ENCODE peak calls at places on chromosome 18, in five cellular contexts. Y, V, C, S and E are unnamed samples.
A peak's percentile ranks its signal among the peaks of the same experiment; 100 is the strongest.

GRCh38 chr18:41714872-41715271 is 240.2 kb upstream of the PIK3C3 start:
- DNase-seq in Y (no peak), V (no peak), C (no peak), S (no peak), E (no peak)

GRCh38 chr18:23673725-23674124 is 11.0 kb upstream of the ANKRD29 start:
- DNase-seq in Y (no peak), V (no peak), C (no peak), S (no peak), E (no peak)

GRCh38 chr18:27585602-27586173 is 400.6 kb upstream of the CHST9 start:
- DNase-seq in Y (no peak), V (no peak), C (no peak), S (no peak), E (no peak)

GRCh38 chr18:50875966-50876536 is 2.9 kb upstream of the ME2 start:
- DNase-seq in Y (no peak), V (no peak), C (no peak), S (no peak), E (no peak)

GRCh38 chr18:25832008-25832604 is 258.3 kb downstream of the SS18 start:
- DNase-seq in Y (peak; percentile 48), V (peak; percentile 72), C (peak; percentile 11), S (peak; percentile 7), E (peak; percentile 57)

GRCh38 chr18:63676526-63676925 is 14.8 kb upstream of the SERPINB3 start:
- DNase-seq in Y (no peak), V (no peak), C (no peak), S (no peak), E (peak; percentile 50)

GRCh38 chr18:12726774-12727550 is 24.1 kb downstream of the PSMG2 start:
- DNase-seq in Y (peak; percentile 85), V (no peak), C (no peak), S (peak; percentile 60), E (peak; percentile 67)

GRCh38 chr18:50602466-50602865 is 42.6 kb downstream of the MAPK4 start:
- DNase-seq in Y (no peak), V (no peak), C (no peak), S (no peak), E (no peak)

GRCh38 chr18:13605477-13605876 is 120.9 kb downstream of the FAM210A start:
- DNase-seq in Y (no peak), V (no peak), C (no peak), S (no peak), E (no peak)

GRCh38 chr18:7568426-7568825 is 1.3 kb downstream of the PTPRM start:
- DNase-seq in Y (peak; percentile 9), V (peak; percentile 44), C (no peak), S (no peak), E (peak; percentile 30)

GRCh38 chr18:63980027-63980426 is 10.1 kb downstream of the SERPINB8 start:
- DNase-seq in Y (no peak), V (no peak), C (no peak), S (no peak), E (no peak)

GRCh38 chr18:59041819-59042476 is 97.7 kb upstream of the SEC11C start:
- DNase-seq in Y (no peak), V (no peak), C (no peak), S (no peak), E (no peak)

GRCh38 chr18:37698508-37699035 is 133.0 kb upstream of the CELF4 start:
- DNase-seq in Y (no peak), V (no peak), C (no peak), S (no peak), E (no peak)

GRCh38 chr18:44733069-44733753 is 52.5 kb downstream of the SETBP1 start:
- DNase-seq in Y (peak; percentile 74), V (no peak), C (peak; percentile 76), S (peak; percentile 44), E (peak; percentile 83)

GRCh38 chr18:70666936-70667335 is 378.1 kb downstream of the SOCS6 start:
- DNase-seq in Y (no peak), V (no peak), C (no peak), S (no peak), E (no peak)

GRCh38 chr18:22088029-22088428 is 81.4 kb upstream of the GATA6 start:
- DNase-seq in Y (no peak), V (no peak), C (no peak), S (no peak), E (peak; percentile 83)

GRCh38 chr18:24616638-24617037 is 156.2 kb downstream of the HRH4 start:
- DNase-seq in Y (no peak), V (no peak), C (no peak), S (no peak), E (no peak)

GRCh38 chr18:63299837-63300787 is 19.5 kb downstream of the BCL2 start:
- DNase-seq in Y (no peak), V (no peak), C (no peak), S (no peak), E (no peak)

GRCh38 chr18:74446178-74446577 is 10.9 kb downstream of the DIPK1C start:
- DNase-seq in Y (no peak), V (no peak), C (no peak), S (no peak), E (no peak)

GRCh38 chr18:35836932-35837331 is 135.5 kb upstream of the RMP24 start:
- DNase-seq in Y (no peak), V (no peak), C (no peak), S (no peak), E (no peak)

GRCh38 chr18:35841283-35841682 is 131.2 kb upstream of the RMP24 start:
- DNase-seq in Y (no peak), V (no peak), C (no peak), S (no peak), E (no peak)

GRCh38 chr18:35835838-35836237 is 136.6 kb upstream of the RMP24 start:
- DNase-seq in Y (no peak), V (no peak), C (no peak), S (no peak), E (no peak)

GRCh38 chr18:35835366-35835765 is 137.1 kb upstream of the RMP24 start:
- DNase-seq in Y (no peak), V (no peak), C (no peak), S (no peak), E (no peak)

GRCh38 chr18:35837922-35838496 is 134.5 kb upstream of the RMP24 start:
- DNase-seq in Y (no peak), V (no peak), C (no peak), S (no peak), E (no peak)
- TF ChIP-seq CTCF in Y (no peak), V (no peak), C (no peak), S (no peak), E (no peak)

GRCh38 chr18:32669549-32670165 is 103.2 kb downstream of the KLHL14 start:
- DNase-seq in Y (no peak), V (no peak), C (no peak), S (no peak), E (no peak)

GRCh38 chr18:32677578-32677977 is 95.2 kb downstream of the KLHL14 start:
- DNase-seq in Y (no peak), V (no peak), C (no peak), S (no peak), E (no peak)

GRCh38 chr18:32670727-32671126 is 102.1 kb downstream of the KLHL14 start:
- DNase-seq in Y (no peak), V (no peak), C (no peak), S (no peak), E (no peak)

GRCh38 chr18:32674491-32674890 is 98.3 kb downstream of the KLHL14 start:
- DNase-seq in Y (no peak), V (no peak), C (no peak), S (no peak), E (peak; percentile 31)
- TF ChIP-seq CTCF in Y (no peak), V (no peak), C (no peak), S (peak; percentile 2), E (peak; percentile 30)

DNA sequence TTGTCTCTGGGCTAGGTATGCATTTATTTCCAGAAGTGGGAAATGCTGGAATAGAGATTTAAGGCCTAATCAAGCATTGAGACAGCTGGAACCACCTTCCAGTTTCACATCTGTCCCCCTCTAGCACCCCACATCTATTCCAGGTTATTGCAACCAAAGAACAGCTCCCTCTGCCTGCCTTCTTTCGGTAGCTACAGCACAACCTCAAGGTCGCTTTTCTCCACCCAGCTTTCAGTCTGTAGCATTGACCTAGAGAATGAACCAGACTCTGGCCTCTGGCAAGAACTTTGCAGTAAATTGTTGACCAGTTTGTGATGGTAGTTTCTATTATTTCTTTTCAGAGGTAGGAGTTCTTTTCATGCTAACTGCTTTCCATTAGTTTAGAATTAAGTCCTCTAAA is 484.2 kb downstream of the DLGAP1 start:
- DNase-seq in Y (no peak), V (no peak), C (no peak), S (no peak), E (no peak)
- TF ChIP-seq CTCF in Y (peak; percentile 8), V (peak; percentile 55), C (peak; percentile 10), S (peak; percentile 1), E (no peak)

GRCh38 chr18:54616220-54616848 is 25.3 kb downstream of the DYNAP start:
- DNase-seq in Y (no peak), V (no peak), C (no peak), S (no peak), E (no peak)

GRCh38 chr18:54626779-54627178 is 35.7 kb downstream of the DYNAP start:
- DNase-seq in Y (no peak), V (no peak), C (no peak), S (no peak), E (no peak)

DNA sequence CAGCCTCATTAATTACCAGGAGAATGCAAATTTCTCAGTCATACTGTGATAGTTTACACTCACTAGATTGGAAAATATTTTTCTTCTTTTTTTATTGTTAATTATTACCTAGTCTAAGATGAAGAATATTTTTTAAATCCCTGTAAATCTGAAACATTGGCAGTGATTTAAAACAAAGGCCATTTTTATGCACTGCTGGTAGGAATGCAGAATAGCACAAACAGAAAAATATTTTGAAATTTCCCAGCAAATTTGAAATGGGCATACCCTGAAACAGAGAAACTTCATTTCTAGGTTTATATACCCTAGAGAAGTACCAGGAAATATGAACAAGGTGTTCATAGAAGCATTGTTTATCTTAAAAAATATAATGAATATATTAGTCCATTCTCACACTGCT is 31.0 kb downstream of the DYNAP start:
- DNase-seq in Y (no peak), V (no peak), C (no peak), S (no peak), E (no peak)
- TF ChIP-seq CTCF in Y (peak; percentile 36), V (no peak), C (no peak), S (peak; percentile 35), E (peak; percentile 9)

GRCh38 chr18:34976534-34976898 is 64.7 kb upstream of the MAPRE2 start:
- DNase-seq in Y (no peak), V (no peak), C (no peak), S (no peak), E (no peak)

GRCh38 chr18:34970106-34970505 is 71.1 kb upstream of the MAPRE2 start:
- DNase-seq in Y (peak; percentile 16), V (no peak), C (no peak), S (no peak), E (peak; percentile 23)

GRCh38 chr18:34976084-34976483 is 65.1 kb upstream of the MAPRE2 start:
- DNase-seq in Y (no peak), V (no peak), C (no peak), S (no peak), E (no peak)

GRCh38 chr18:34972765-34973414 is 68.3 kb upstream of the MAPRE2 start:
- DNase-seq in Y (no peak), V (no peak), C (no peak), S (no peak), E (no peak)

GRCh38 chr18:34971313-34971712 is 69.9 kb upstream of the MAPRE2 start:
- DNase-seq in Y (no peak), V (no peak), C (peak; percentile 3), S (no peak), E (peak; percentile 76)
- TF ChIP-seq CTCF in Y (no peak), V (no peak), C (no peak), S (no peak), E (no peak)